ENCODE peak calls at places on chromosomes 13 and 19, in five cellular contexts. One of them, this sample, is unnamed.

GRCh38 chr19:30131246-30131645 is 189.2 kb downstream of the URI1 start:
- DNase-seq in dorsolateral prefrontal cortex: no peak
- DNase-seq in body of pancreas: no peak
- DNase-seq in GM13976: no peak
- DNase-seq in kidney: no peak
- DNase-seq in this sample: no peak

GRCh38 chr19:17404015-17404414 is 1.4 kb downstream of the BST2 start:
- DNase-seq in dorsolateral prefrontal cortex: no peak
- DNase-seq in body of pancreas: no peak
- DNase-seq in kidney: no peak
- DNase-seq in GM13976: peak
- DNase-seq in this sample: peak

GRCh38 chr13:107907065-107907464 is 308.3 kb downstream of the LIG4 start:
- DNase-seq in body of pancreas: no peak
- DNase-seq in dorsolateral prefrontal cortex: no peak
- DNase-seq in kidney: no peak
- DNase-seq in GM13976: no peak
- DNase-seq in this sample: no peak

GRCh38 chr13:91785435-91786137 is 387.2 kb downstream of the GPC5 start:
- DNase-seq in dorsolateral prefrontal cortex: no peak
- DNase-seq in body of pancreas: no peak
- DNase-seq in kidney: no peak
- DNase-seq in GM13976: no peak
- DNase-seq in this sample: no peak

GRCh38 chr19:32686847-32687450 is 4.7 kb upstream of the NUDT19 start:
- DNase-seq in kidney: no peak
- DNase-seq in GM13976: no peak
- DNase-seq in body of pancreas: no peak
- DNase-seq in dorsolateral prefrontal cortex: no peak
- DNase-seq in this sample: no peak

GRCh38 chr13:42233726-42234125 is 38.2 kb upstream of the AKAP11 start:
- DNase-seq in dorsolateral prefrontal cortex: no peak
- DNase-seq in body of pancreas: no peak
- DNase-seq in GM13976: no peak
- DNase-seq in kidney: no peak
- DNase-seq in this sample: no peak

GRCh38 chr13:73782781-73783180 is 351.4 kb downstream of the KLF12 start:
- DNase-seq in dorsolateral prefrontal cortex: no peak
- DNase-seq in kidney: no peak
- DNase-seq in body of pancreas: no peak
- DNase-seq in GM13976: no peak
- DNase-seq in this sample: no peak

GRCh38 chr13:48235100-48235813 is 2.3 kb downstream of the ITM2B start:
- DNase-seq in dorsolateral prefrontal cortex: no peak
- DNase-seq in GM13976: peak
- DNase-seq in body of pancreas: peak
- DNase-seq in kidney: no peak
- DNase-seq in this sample: no peak

GRCh38 chr13:111325146-111325890 is 4.9 kb downstream of the TEX29 start:
- DNase-seq in body of pancreas: no peak
- DNase-seq in kidney: peak
- DNase-seq in GM13976: no peak
- DNase-seq in dorsolateral prefrontal cortex: no peak
- DNase-seq in this sample: no peak

GRCh38 chr19:40762754-40763153 is 11.8 kb downstream of the SNRPA start:
- DNase-seq in kidney: no peak
- DNase-seq in dorsolateral prefrontal cortex: no peak
- DNase-seq in GM13976: no peak
- DNase-seq in body of pancreas: no peak
- DNase-seq in this sample: peak

GRCh38 chr19:3343619-3344502 is 22.5 kb upstream of the NFIC start:
- DNase-seq in kidney: peak
- DNase-seq in body of pancreas: peak
- DNase-seq in GM13976: peak
- DNase-seq in dorsolateral prefrontal cortex: peak
- DNase-seq in this sample: peak

DNA sequence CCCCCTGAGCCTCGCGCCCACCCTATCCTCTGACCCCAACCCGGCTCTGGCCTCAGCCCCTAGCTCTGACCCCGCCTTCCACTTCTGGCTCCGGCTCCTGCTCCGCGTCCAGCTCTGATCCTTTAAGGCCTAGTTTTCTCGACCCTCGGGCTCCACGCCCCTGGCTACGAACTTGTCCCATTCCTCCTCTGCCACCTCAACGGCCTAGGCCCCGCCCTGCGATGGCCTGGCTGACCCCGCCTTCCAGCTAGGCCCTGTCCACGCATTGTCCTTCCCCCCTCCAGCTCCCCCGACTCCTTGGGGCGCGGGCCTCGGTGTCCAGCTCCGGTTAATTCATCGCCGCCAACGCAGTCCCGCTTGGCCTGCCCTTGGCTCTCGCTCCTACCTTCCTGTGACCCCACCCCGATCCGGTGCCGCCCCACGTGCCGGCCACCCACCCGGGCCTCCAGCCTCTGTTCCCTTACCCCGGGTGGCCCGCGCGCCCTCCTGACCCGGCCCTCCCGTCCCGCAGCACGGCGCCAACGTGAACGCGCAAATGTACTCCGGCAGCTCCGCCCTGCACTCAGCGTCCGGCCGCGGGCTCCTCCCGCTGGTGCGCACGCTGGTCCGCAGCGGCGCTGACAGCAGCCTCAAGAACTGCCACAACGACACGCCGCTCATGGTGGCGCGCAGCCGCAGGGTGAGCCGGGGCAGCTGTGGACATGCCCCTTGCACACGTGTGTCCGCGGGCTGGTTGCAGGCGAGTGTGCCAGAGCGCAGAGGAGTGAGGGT is 9.4 kb downstream of the BCL3 start:
- DNase-seq in body of pancreas: peak
- DNase-seq in kidney: peak
- DNase-seq in dorsolateral prefrontal cortex: no peak
- DNase-seq in GM13976: no peak
- DNase-seq in this sample: no peak
- TF ChIP-seq CTCF in body of pancreas: peak
- TF ChIP-seq CTCF in kidney: no peak
- TF ChIP-seq CTCF in dorsolateral prefrontal cortex: no peak
- TF ChIP-seq CTCF in GM13976: no peak
- TF ChIP-seq CTCF in this sample: no peak

DNA sequence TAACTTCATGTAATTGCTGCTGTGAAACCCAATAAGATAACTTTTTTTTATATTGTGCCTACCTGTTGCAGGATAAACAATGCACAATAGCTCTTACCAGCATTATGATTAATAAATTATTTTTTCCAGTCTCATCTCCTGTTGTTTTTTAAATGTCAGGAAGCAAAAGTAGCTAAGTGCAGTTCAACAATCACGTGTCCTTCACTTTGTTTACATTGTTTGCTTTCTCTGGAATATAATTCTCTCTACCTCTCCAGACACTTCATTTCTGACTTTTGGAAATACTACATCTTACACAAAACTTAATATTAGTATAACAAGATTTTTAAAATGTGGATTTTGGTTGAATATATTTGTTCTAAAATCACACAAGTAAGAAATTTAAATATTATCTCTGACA is 1359.4 kb downstream of the SLITRK1 start:
- DNase-seq in dorsolateral prefrontal cortex: no peak
- DNase-seq in GM13976: no peak
- DNase-seq in body of pancreas: no peak
- DNase-seq in kidney: no peak
- DNase-seq in this sample: no peak
- TF ChIP-seq CTCF in dorsolateral prefrontal cortex: no peak
- TF ChIP-seq CTCF in GM13976: no peak
- TF ChIP-seq CTCF in body of pancreas: no peak
- TF ChIP-seq CTCF in kidney: no peak
- TF ChIP-seq CTCF in this sample: no peak

GRCh38 chr19:48899781-48900476 is at the start of gene NUCB1:
- DNase-seq in GM13976: peak
- DNase-seq in kidney: peak
- DNase-seq in body of pancreas: peak
- DNase-seq in dorsolateral prefrontal cortex: peak
- DNase-seq in this sample: peak
- TF ChIP-seq CTCF in GM13976: no peak
- TF ChIP-seq CTCF in kidney: peak
- TF ChIP-seq CTCF in body of pancreas: peak
- TF ChIP-seq CTCF in dorsolateral prefrontal cortex: peak
- TF ChIP-seq CTCF in this sample: no peak

GRCh38 chr19:6788896-6789295 is 16.4 kb downstream of the VAV1 start:
- DNase-seq in kidney: no peak
- DNase-seq in body of pancreas: no peak
- DNase-seq in GM13976: no peak
- DNase-seq in dorsolateral prefrontal cortex: no peak
- DNase-seq in this sample: no peak
- TF ChIP-seq CTCF in kidney: no peak
- TF ChIP-seq CTCF in body of pancreas: no peak
- TF ChIP-seq CTCF in GM13976: no peak
- TF ChIP-seq CTCF in dorsolateral prefrontal cortex: no peak
- TF ChIP-seq CTCF in this sample: no peak

DNA sequence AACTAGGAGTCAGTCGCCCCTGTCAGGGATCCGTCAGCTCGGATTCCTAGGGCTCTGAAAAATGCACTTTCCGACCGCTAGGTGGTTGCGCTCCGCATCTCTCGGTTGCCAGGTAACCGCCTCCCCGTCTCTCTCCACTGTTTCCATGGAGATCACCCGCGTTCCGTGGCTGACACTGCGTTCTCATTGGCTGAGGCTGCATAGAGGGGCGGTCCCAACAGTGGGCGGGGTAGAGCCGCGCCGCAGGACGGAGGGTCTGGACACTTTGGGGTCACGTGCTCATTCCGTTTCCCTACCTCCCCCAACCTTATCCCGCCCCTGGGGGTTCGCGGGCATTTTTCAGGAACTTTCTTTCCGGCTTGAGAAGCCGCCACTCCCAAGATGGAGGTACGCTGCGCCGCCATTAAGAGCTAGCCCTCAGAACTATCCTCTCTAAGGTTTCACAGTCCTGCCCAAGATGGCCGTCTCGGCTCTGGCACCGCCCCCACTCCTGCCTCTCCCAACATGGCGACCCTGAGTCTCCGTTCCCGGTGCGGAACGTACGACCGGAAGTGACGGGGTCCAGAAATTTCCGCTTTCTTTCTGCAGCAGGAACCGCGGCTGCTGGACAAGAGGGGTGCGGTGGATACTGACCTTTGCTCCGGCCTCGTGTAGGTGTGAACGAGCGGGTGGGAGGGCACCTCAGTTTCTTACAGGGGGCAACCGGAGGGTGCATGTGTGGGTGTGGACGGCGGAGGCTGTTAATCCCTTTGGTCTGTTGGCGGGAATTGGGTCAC is at the start of the genes ODAD3 and PRKCSH:
- DNase-seq in kidney: peak
- DNase-seq in body of pancreas: peak
- DNase-seq in GM13976: peak
- DNase-seq in dorsolateral prefrontal cortex: peak
- DNase-seq in this sample: peak
- TF ChIP-seq CTCF in kidney: peak
- TF ChIP-seq CTCF in body of pancreas: peak
- TF ChIP-seq CTCF in GM13976: peak
- TF ChIP-seq CTCF in dorsolateral prefrontal cortex: peak
- TF ChIP-seq CTCF in this sample: peak

GRCh38 chr13:30156270-30156669 is 151.1 kb downstream of the KATNAL1 start:
- DNase-seq in dorsolateral prefrontal cortex: no peak
- DNase-seq in kidney: no peak
- DNase-seq in body of pancreas: no peak
- DNase-seq in GM13976: peak
- DNase-seq in this sample: no peak

GRCh38 chr13:30157616-30157993 is 149.7 kb downstream of the KATNAL1 start:
- DNase-seq in kidney: no peak
- DNase-seq in body of pancreas: no peak
- DNase-seq in dorsolateral prefrontal cortex: no peak
- DNase-seq in GM13976: peak
- DNase-seq in this sample: no peak

GRCh38 chr13:30156826-30157615 is 150.3 kb downstream of the KATNAL1 start:
- DNase-seq in GM13976: no peak
- DNase-seq in dorsolateral prefrontal cortex: no peak
- DNase-seq in kidney: no peak
- DNase-seq in body of pancreas: no peak
- DNase-seq in this sample: no peak

GRCh38 chr13:30159446-30159839 is 147.9 kb downstream of the KATNAL1 start:
- DNase-seq in kidney: no peak
- DNase-seq in dorsolateral prefrontal cortex: no peak
- DNase-seq in body of pancreas: no peak
- DNase-seq in GM13976: peak
- DNase-seq in this sample: peak

GRCh38 chr13:30158774-30159445 is 148.4 kb downstream of the KATNAL1 start:
- DNase-seq in kidney: no peak
- DNase-seq in GM13976: peak
- DNase-seq in dorsolateral prefrontal cortex: no peak
- DNase-seq in body of pancreas: no peak
- DNase-seq in this sample: peak
- TF ChIP-seq CTCF in kidney: peak
- TF ChIP-seq CTCF in GM13976: peak
- TF ChIP-seq CTCF in dorsolateral prefrontal cortex: peak
- TF ChIP-seq CTCF in body of pancreas: peak
- TF ChIP-seq CTCF in this sample: peak

GRCh38 chr19:19356500-19356899 is 35.9 kb downstream of the MAU2 start:
- DNase-seq in kidney: no peak
- DNase-seq in body of pancreas: no peak
- DNase-seq in dorsolateral prefrontal cortex: no peak
- DNase-seq in GM13976: no peak
- DNase-seq in this sample: no peak

GRCh38 chr19:19362075-19362474 is 41.4 kb downstream of the MAU2 start:
- DNase-seq in kidney: no peak
- DNase-seq in body of pancreas: no peak
- DNase-seq in GM13976: no peak
- DNase-seq in dorsolateral prefrontal cortex: no peak
- DNase-seq in this sample: no peak

GRCh38 chr19:19356901-19357566 is 36.4 kb downstream of the MAU2 start:
- DNase-seq in dorsolateral prefrontal cortex: no peak
- DNase-seq in GM13976: no peak
- DNase-seq in kidney: no peak
- DNase-seq in body of pancreas: no peak
- DNase-seq in this sample: no peak

GRCh38 chr19:19355606-19356139 is 35.0 kb downstream of the MAU2 start:
- DNase-seq in body of pancreas: no peak
- DNase-seq in dorsolateral prefrontal cortex: no peak
- DNase-seq in GM13976: no peak
- DNase-seq in kidney: no peak
- DNase-seq in this sample: no peak

GRCh38 chr19:19361075-19361594 is 40.5 kb downstream of the MAU2 start:
- DNase-seq in kidney: peak
- DNase-seq in body of pancreas: peak
- DNase-seq in GM13976: peak
- DNase-seq in dorsolateral prefrontal cortex: peak
- DNase-seq in this sample: peak
- TF ChIP-seq CTCF in kidney: peak
- TF ChIP-seq CTCF in body of pancreas: peak
- TF ChIP-seq CTCF in GM13976: peak
- TF ChIP-seq CTCF in dorsolateral prefrontal cortex: peak
- TF ChIP-seq CTCF in this sample: peak

DNA sequence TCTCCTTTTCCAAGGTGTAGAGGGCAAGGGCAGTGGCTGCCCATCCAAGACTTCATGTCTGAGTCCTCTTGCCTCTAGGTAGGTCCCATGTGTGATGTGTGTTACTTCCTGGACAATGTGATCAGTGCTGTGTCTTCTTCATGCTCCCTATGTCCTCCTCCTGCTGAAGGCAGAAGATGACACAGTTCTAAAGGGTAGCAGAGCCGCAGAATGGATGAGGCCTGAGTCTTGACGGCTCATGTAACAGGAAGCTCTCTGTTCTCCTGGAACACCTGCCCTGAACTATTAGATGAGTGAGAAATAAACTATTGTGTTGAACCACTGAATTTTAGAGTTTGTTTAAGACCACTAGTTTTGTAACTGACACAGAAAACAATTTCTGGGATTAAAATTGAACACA is 165.9 kb downstream of the NDFIP2 start:
- DNase-seq in body of pancreas: no peak
- DNase-seq in GM13976: no peak
- DNase-seq in dorsolateral prefrontal cortex: no peak
- DNase-seq in kidney: no peak
- DNase-seq in this sample: no peak
- TF ChIP-seq CTCF in body of pancreas: no peak
- TF ChIP-seq CTCF in GM13976: no peak
- TF ChIP-seq CTCF in dorsolateral prefrontal cortex: no peak
- TF ChIP-seq CTCF in kidney: no peak
- TF ChIP-seq CTCF in this sample: no peak

This sample was measured in activated CD8-positive, alpha-beta T cell treated with anti-CD3 and anti-CD28 coated beads for 36 hours.